ENCODE peak calls at places on chromosomes 4 and X, in six cellular contexts. Y is OCI-LY7, J is testis, N is left ventricle myocardium inferior, V is GM23248, P is psoas muscle. X is an unnamed sample.
A peak's percentile ranks its signal among the peaks of the same experiment; 100 is the strongest.

GRCh38 chr4:13306356-13306755 is 177.8 kb downstream of the RAB28 start:
- DNase-seq in N (no peak), V (no peak), J (no peak), Y (no peak), P (no peak), X (peak; percentile 19)

GRCh38 chr4:123234966-123235365 is 161.6 kb upstream of the SPRY1 start:
- DNase-seq in J (no peak), Y (no peak), V (peak; percentile 20), P (no peak), N (no peak), X (no peak)

GRCh38 chrX:147803948-147804347 is 107.8 kb upstream of the FMR1 start:
- DNase-seq in N (no peak), Y (peak; percentile 17), V (peak; percentile 27), J (peak; percentile 13), P (no peak), X (peak; percentile 26)

GRCh38 chr4:1403177-1403583 is 3.1 kb downstream of the NKX1-1 start:
- DNase-seq in Y (no peak), P (no peak), V (no peak), N (no peak), J (peak; percentile 12), X (no peak)

GRCh38 chrX:12237771-12238170 is 99.5 kb downstream of the FRMPD4 start:
- DNase-seq in P (no peak), Y (no peak), J (no peak), N (no peak), V (no peak), X (no peak)

GRCh38 chrX:114611018-114611619 is 27.2 kb downstream of the HTR2C start:
- DNase-seq in P (no peak), J (peak; percentile 36), V (peak; percentile 42), N (no peak), Y (peak; percentile 27), X (peak; percentile 61)

GRCh38 chr4:94523617-94524016 is 71.9 kb downstream of the PDLIM5 start:
- DNase-seq in J (no peak), N (no peak), V (peak; percentile 52), P (no peak), Y (no peak), X (no peak)

GRCh38 chrX:70254063-70254400 is 6.0 kb downstream of the P2RY4 start:
- DNase-seq in Y (no peak), J (no peak), P (no peak), N (no peak), V (no peak), X (no peak)

GRCh38 chrX:136452614-136453013 is 35.1 kb upstream of the BRS3 start:
- DNase-seq in P (no peak), V (no peak), N (no peak), Y (no peak), J (no peak), X (no peak)

GRCh38 chr4:7007142-7007907 is 35.8 kb upstream of the TADA2B start:
- DNase-seq in Y (no peak), P (no peak), V (no peak), N (no peak), J (no peak), X (no peak)
- H3K36me3 ChIP-seq in Y (peaks cover 78% of the 10 kb centered on the region), P (peaks cover 2% of the 10 kb centered on the region), V (peaks cover 18% of the 10 kb centered on the region), N (peaks cover 85% of the 10 kb centered on the region), J (no peaks in the 10 kb centered on the region), X (peaks cover 28% of the 10 kb centered on the region)

GRCh38 chrX:1417921-1418875 is 26.3 kb upstream of the SLC25A6 start:
- DNase-seq in V (no peak), Y (no peak), J (no peak), P (no peak), N (no peak), X (no peak)

GRCh38 chrX:1418901-1419544 is 27.1 kb upstream of the SLC25A6 start:
- DNase-seq in J (no peak), P (no peak), V (no peak), Y (no peak), N (no peak), X (no peak)

GRCh38 chrX:1421433-1422134 is 29.7 kb upstream of the SLC25A6 start:
- DNase-seq in J (peak; percentile 9), P (no peak), V (no peak), Y (no peak), N (no peak), X (no peak)

GRCh38 chrX:1420371-1420770 is 28.5 kb upstream of the SLC25A6 start:
- DNase-seq in J (peak; percentile 14), P (no peak), V (no peak), N (no peak), Y (no peak), X (no peak)

DNA sequence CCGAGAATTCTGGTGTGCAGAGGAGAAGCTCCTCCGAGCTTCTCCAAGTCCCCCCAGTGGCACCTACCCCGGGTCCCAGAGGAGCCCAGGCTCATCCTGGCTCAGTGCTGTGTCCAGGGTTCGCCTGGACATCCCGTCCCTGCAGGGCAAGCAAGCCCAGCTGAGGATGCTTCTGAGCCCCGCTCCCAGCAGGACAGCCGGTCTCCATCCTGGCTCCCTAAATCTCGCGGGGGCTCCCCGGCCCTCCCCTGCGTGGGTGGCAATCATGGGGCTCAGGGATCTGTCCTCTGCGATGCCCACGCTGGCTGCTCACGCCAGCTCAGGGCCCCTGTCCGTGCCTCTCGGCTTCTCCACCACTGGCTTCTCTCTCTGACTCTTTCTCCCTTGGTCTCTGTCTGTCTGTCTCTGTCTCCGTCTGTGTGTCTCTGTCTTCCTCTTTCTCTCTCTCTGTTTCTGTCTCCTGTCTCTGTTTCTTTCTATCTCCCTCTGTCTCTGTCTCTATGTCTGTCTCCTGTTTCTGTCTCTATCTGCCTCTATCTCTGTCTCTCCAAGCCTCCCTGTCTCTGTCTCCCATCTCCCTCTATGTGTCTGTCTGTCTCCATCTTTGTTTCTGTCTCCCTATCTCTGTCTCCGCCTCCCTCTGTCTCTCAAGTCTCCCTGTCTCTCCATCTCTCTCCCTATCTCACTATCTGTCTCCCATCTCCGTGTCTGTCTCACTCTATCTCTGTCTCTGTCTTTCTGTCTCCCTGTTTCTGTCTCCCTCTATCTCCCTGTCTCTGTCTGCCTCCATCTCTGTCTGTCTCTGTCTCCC is 27.8 kb upstream of the SLC25A6 start:
- DNase-seq in V (no peak), Y (no peak), J (no peak), P (no peak), N (no peak), X (no peak)
- H3K36me3 ChIP-seq in V (peaks cover 7% of the 10 kb centered on the region), Y (peaks cover 92% of the 10 kb centered on the region), J (no peaks in the 10 kb centered on the region), P (no peaks in the 10 kb centered on the region), N (peaks cover 45% of the 10 kb centered on the region), X (peaks cover 30% of the 10 kb centered on the region)

DNA sequence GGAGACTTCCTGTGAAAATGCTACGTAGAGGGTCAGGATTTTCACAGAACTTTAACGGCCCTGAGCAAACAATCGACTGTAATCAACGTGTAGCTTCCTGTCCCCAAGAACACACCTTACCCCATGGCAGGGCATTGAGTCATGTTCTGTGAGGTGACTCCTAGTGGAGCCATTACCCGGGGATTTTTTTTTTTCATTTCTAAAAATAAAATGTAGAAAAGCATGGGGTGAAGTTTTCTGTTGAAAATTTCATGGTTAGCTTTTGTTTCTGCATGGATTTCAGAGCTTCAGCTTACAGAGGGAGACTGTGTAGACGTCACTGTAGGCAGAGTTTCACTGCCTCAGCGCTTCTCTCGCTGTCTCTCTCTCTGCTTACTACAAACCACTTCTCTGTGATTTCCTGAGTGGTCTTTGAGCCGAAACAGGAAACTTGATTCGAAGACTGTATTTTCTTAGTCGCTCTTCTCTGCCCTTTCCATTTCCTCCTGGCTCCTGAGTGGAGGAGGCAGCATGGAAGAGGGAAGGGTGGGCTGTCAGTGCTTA is 111.7 kb downstream of the NFKB1 start:
- DNase-seq in P (no peak), Y (no peak), J (no peak), N (no peak), V (no peak), X (no peak)
- H3K36me3 ChIP-seq in P (peaks cover 15% of the 10 kb centered on the region), Y (peaks cover 77% of the 10 kb centered on the region), J (no peaks in the 10 kb centered on the region), N (peaks cover 93% of the 10 kb centered on the region), V (peaks cover 67% of the 10 kb centered on the region), X (peaks cover 5% of the 10 kb centered on the region)

DNA sequence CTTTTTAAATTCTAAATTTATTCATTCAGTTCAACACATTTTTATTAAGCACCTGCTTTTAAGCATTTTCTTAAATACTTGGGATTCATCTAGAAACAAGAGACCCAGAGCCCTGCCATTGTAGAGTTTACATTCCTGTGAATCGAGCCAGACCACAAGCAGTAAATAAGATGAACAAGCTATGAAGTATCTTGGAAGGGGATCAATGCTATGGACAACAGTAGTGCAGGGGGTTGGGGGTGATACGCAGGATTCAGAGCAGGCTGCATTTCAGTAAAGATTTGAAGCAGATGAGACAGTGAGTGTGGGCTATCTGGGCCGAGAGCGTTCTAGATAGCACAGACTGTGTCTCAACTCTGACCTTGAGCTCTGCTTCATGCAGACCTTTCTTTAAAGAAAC is 35.1 kb downstream of the CLDN22 start:
- DNase-seq in V (peak; percentile 72), N (no peak), Y (no peak), P (no peak), J (no peak), X (no peak)
- H3K36me3 ChIP-seq in V (peaks cover 89% of the 10 kb centered on the region), N (peaks cover 98% of the 10 kb centered on the region), Y (no peaks in the 10 kb centered on the region), P (peaks cover 5% of the 10 kb centered on the region), J (no peaks in the 10 kb centered on the region), X (peaks cover 86% of the 10 kb centered on the region)

GRCh38 chr4:48369248-48369647 is 27.9 kb downstream of the SLAIN2 start:
- DNase-seq in P (no peak), J (no peak), N (no peak), V (peak; percentile 42), Y (no peak), X (no peak)

GRCh38 chr4:48368389-48368788 is 27.1 kb downstream of the SLAIN2 start:
- DNase-seq in P (no peak), Y (no peak), N (no peak), J (no peak), V (no peak), X (no peak)

GRCh38 chr4:48369771-48370170 is 28.4 kb downstream of the SLAIN2 start:
- DNase-seq in J (no peak), V (no peak), Y (no peak), P (no peak), N (no peak), X (no peak)

GRCh38 chr4:48372272-48372671 is 30.9 kb downstream of the SLAIN2 start:
- DNase-seq in J (no peak), V (no peak), N (no peak), P (no peak), Y (no peak), X (no peak)

DNA sequence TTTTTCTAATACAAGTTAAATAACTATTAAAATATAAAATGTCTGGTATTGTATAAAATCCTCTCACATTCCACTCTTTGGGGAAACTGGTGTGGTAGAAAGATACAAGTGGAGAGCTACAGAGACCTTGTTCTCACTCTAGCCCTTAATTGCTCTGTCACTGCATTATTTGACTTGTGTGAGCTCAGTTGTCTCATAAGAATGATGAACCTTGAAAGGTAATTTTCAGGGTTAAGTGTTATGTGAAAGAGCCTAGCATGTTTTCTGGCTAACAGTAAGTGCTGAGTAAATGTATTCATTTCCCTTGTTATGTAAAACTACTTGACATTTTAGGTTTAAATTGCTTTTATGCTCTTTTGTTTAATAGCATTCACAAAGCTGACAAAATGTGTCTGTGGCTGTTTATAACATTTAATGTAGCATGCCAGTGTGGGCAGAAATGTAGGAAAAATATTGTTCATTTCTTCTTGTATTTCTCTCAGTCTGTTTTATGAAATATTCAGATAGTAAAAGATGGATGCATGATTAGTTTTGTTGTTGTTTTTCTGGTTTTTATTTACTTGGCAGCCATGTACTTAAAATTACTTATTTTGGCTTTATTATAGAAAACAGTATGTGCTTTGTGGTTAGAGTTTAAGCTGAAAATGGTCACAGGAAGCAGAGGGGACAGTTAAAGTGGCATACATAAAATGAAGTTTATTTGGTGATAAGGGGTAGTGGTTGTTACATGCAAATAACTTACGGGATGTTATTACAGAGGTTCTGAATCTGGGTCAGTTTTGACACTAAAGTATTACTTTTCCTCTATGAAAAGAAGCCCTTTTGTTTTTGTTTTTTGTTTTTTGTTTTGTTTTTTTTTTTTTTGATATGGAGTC is 29.2 kb downstream of the SLAIN2 start:
- DNase-seq in P (no peak), Y (no peak), V (no peak), N (no peak), J (no peak), X (no peak)
- H3K36me3 ChIP-seq in P (no peaks in the 10 kb centered on the region), Y (peaks cover 2% of the 10 kb centered on the region), V (no peaks in the 10 kb centered on the region), N (no peaks in the 10 kb centered on the region), J (no peaks in the 10 kb centered on the region), X (no peaks in the 10 kb centered on the region)

GRCh38 chr4:56475917-56476316 is 8.5 kb downstream of the SRP72 start:
- DNase-seq in Y (peak; percentile 68), P (no peak), N (no peak), V (no peak), J (no peak), X (no peak)
- H3K36me3 ChIP-seq in Y (peaks cover 96% of the 10 kb centered on the region), P (peaks cover 13% of the 10 kb centered on the region), N (peaks cover 99% of the 10 kb centered on the region), V (peaks cover 93% of the 10 kb centered on the region), J (peaks cover 3% of the 10 kb centered on the region), X (peaks cover 40% of the 10 kb centered on the region)

X was measured in A673.